ENCODE peak calls at places on chromosome 22, in eight cellular contexts. E, U, Z, W, R, X, I and T are unnamed samples.

GRCh38 chr22:46071451-46072029 is 78.8 kb upstream of the PPARA start:
- DNase-seq in E (peak), U (no peak), Z (peak), W (peak), R (no peak), X (peak), I (peak), T (peak)

GRCh38 chr22:48382197-48382596 is 1445.5 kb downstream of the BRD1 start:
- DNase-seq in E (peak), U (no peak), Z (peak), W (no peak), R (no peak), X (no peak), I (no peak), T (no peak)

GRCh38 chr22:47168900-47169800 is 406.7 kb downstream of the TBC1D22A start:
- DNase-seq in E (peak), U (no peak), Z (no peak), W (no peak), R (no peak), X (peak), I (peak), T (no peak)

GRCh38 chr22:19382240-19382639 is 49.3 kb downstream of the HIRA start:
- DNase-seq in E (peak), U (no peak), Z (no peak), W (no peak), R (no peak), X (no peak), I (no peak), T (no peak)

GRCh38 chr22:28813772-28814518 is 13.6 kb upstream of the XBP1 start:
- DNase-seq in E (no peak), U (no peak), Z (no peak), W (no peak), R (no peak), X (no peak), I (no peak), T (peak)

GRCh38 chr22:26579331-26579886 is 10.5 kb downstream of the TPST2 start:
- DNase-seq in E (no peak), U (no peak), Z (no peak), W (no peak), R (peak), X (no peak), I (no peak), T (no peak)

GRCh38 chr22:45318558-45319318 is 9.0 kb downstream of the FAM118A start:
- DNase-seq in E (no peak), U (no peak), Z (no peak), W (peak), R (peak), X (peak), I (no peak), T (no peak)

GRCh38 chr22:19843107-19843856 is 11.4 kb downstream of the GNB1L start:
- DNase-seq in E (no peak), U (no peak), Z (no peak), W (no peak), R (no peak), X (no peak), I (no peak), T (no peak)

GRCh38 chr22:46798366-46799057 is 36.1 kb downstream of the TBC1D22A start:
- DNase-seq in E (peak), U (no peak), Z (peak), W (no peak), R (peak), X (peak), I (peak), T (peak)

GRCh38 chr22:25081409-25081824 is 118.2 kb upstream of the CRYBB3 start:
- DNase-seq in E (no peak), U (no peak), Z (no peak), W (no peak), R (peak), X (no peak), I (peak), T (no peak)

GRCh38 chr22:47625531-47626427 is 863.3 kb downstream of the TBC1D22A start:
- DNase-seq in E (peak), U (no peak), Z (peak), W (no peak), R (no peak), X (no peak), I (no peak), T (no peak)

GRCh38 chr22:23826510-23827350 is 12.1 kb downstream of the DERL3 start:
- DNase-seq in E (no peak), U (peak), Z (no peak), W (no peak), R (no peak), X (peak), I (no peak), T (no peak)

GRCh38 chr22:20421507-20421874 is 16.1 kb downstream of the SCARF2 start:
- DNase-seq in E (no peak), U (no peak), Z (no peak), W (no peak), R (no peak), X (no peak), I (no peak), T (no peak)

GRCh38 chr22:25853501-25853900 is 111.5 kb downstream of the MYO18B start:
- DNase-seq in E (no peak), U (no peak), Z (no peak), W (no peak), R (no peak), X (no peak), I (no peak), T (no peak)

GRCh38 chr22:33116846-33117547 is 58.8 kb upstream of the SYN3 start:
- DNase-seq in E (no peak), U (no peak), Z (no peak), W (no peak), R (no peak), X (no peak), I (no peak), T (no peak)

GRCh38 chr22:47775686-47776085 is 1013.2 kb downstream of the TBC1D22A start:
- DNase-seq in E (no peak), U (no peak), Z (no peak), W (no peak), R (no peak), X (no peak), I (no peak), T (no peak)

GRCh38 chr22:24768537-24769374 is 5.8 kb downstream of the PIWIL3 start:
- DNase-seq in E (no peak), U (no peak), Z (peak), W (no peak), R (peak), X (peak), I (peak), T (peak)

GRCh38 chr22:21075516-21076138 is 29.9 kb downstream of the LRRC74B start:
- DNase-seq in E (no peak), U (no peak), Z (no peak), W (no peak), R (no peak), X (no peak), I (no peak), T (no peak)

GRCh38 chr22:19527321-19527721 is 3.1 kb upstream of the CLDN5 start:
- DNase-seq in E (no peak), U (no peak), Z (no peak), W (no peak), R (no peak), X (no peak), I (no peak), T (no peak)

GRCh38 chr22:46678785-46679700 is 58.9 kb downstream of the GRAMD4 start:
- DNase-seq in E (no peak), U (no peak), Z (no peak), W (no peak), R (no peak), X (no peak), I (no peak), T (no peak)

GRCh38 chr22:20490183-20490940 is 5.2 kb downstream of the KLHL22 start:
- DNase-seq in E (no peak), U (no peak), Z (no peak), W (no peak), R (no peak), X (no peak), I (no peak), T (no peak)

GRCh38 chr22:21448627-21449416 is 18.4 kb upstream of the TMEM191C start:
- DNase-seq in E (no peak), U (no peak), Z (peak), W (no peak), R (no peak), X (no peak), I (no peak), T (no peak)

GRCh38 chr22:48483764-48484528 is 1343.7 kb downstream of the BRD1 start:
- DNase-seq in E (peak), U (no peak), Z (peak), W (no peak), R (no peak), X (no peak), I (no peak), T (no peak)

GRCh38 chr22:47090591-47091240 is 328.3 kb downstream of the TBC1D22A start:
- DNase-seq in E (no peak), U (no peak), Z (peak), W (peak), R (no peak), X (peak), I (peak), T (no peak)

GRCh38 chr22:24200616-24201212 is 19.4 kb downstream of the SUSD2 start:
- DNase-seq in E (no peak), U (no peak), Z (no peak), W (peak), R (no peak), X (peak), I (no peak), T (no peak)

GRCh38 chr22:47275479-47276218 is 513.2 kb downstream of the TBC1D22A start:
- DNase-seq in E (no peak), U (no peak), Z (no peak), W (no peak), R (no peak), X (peak), I (peak), T (no peak)

GRCh38 chr22:44907765-44908737 is 101.8 kb downstream of the PHF21B start:
- DNase-seq in E (peak), U (no peak), Z (no peak), W (no peak), R (no peak), X (no peak), I (no peak), T (no peak)

DNA sequence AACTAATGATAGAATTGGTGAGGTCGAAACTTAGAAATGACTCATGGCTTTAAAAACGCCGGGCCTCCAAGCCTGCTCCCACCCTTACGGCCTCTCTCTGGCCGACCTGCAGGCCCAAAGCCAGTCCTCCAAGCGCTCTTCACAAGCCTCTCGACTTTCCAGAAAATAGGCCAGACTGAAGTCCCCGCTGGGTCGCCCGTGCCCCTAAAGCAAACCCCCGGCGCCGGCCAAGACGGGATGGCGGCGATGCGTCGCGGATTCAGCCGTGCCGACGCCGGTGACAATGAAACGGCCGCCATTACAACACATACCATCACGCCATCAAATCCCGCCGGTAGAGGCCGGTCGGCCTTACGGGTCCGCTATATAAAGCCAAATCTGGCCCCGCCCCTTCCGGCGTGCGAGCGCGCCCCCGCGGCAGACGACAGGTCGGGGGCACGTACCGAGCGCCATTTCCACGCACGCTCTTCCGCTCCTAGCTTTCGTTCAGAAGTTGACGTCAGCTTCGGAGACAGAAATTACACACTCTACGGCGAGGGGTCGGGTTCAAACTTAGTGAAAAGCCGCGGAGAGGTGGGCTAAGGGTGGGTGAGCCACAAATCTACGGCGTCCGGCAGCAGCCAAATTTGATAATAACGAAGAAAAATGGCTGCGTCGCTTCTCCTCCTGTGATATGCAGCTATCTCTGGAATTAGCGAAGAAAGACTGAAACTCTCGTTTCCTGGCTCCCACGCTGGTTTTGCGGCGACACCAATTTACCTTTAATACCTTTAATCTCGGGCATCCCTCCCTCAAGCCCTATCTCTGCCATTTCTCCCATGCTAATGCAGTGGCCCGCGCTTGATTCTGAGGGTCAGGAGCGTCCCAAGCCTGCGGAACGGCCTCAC is at the start of gene RPL3:
- DNase-seq in E (peak), U (peak), Z (peak), W (peak), R (peak), X (peak), I (peak), T (peak)
- TF ChIP-seq CTCF in E (no peak), U (peak), Z (peak), W (peak), R (no peak), X (peak), I (no peak), T (no peak)

GRCh38 chr22:17788023-17788330 is 13.7 kb upstream of the BID start:
- DNase-seq in E (no peak), U (no peak), Z (no peak), W (no peak), R (no peak), X (no peak), I (no peak), T (no peak)

GRCh38 chr22:17787159-17788022 is 13.1 kb upstream of the BID start:
- DNase-seq in E (no peak), U (no peak), Z (no peak), W (no peak), R (no peak), X (peak), I (no peak), T (peak)

GRCh38 chr22:17784776-17785175 is 10.5 kb upstream of the BID start:
- DNase-seq in E (no peak), U (no peak), Z (no peak), W (no peak), R (no peak), X (no peak), I (no peak), T (no peak)

GRCh38 chr22:17785185-17786184 is 11.2 kb upstream of the BID start:
- DNase-seq in E (no peak), U (no peak), Z (no peak), W (no peak), R (peak), X (no peak), I (peak), T (peak)

DNA sequence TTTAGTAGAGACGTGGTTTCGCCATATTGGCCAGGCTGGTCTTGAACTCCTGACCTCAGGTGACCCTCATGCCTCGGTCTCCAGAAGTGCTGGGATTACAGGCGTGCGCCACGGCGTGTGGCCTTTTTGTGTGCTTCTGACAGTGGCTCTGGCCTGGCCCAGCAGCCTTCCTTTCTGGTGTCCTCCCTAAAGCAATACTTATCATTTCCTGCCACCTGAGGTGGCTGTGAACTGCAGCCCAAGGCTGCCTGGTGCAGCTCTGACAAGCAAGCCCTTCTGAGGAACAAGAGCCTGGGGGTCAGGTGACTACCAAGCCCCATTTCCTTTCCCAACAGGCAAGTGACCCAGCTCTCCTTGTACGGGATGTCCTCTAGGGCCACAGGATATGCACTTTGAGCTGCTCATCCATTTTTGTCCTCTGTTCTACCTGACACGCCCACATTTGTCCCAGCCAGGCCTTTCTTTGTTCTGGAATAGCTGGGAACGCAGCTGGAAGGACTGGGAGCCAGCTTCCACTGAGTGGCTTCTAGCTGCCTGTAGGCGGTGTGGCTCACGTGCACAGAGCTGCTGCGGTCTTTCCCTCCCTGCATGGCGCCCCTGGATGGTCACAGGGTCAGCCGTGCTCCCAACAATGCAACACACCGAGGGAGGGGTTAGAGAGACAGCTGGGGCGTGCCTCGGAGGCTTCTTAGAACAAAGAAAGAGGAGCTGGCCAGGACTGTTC is 12.3 kb upstream of the BID start:
- DNase-seq in E (no peak), U (no peak), Z (no peak), W (no peak), R (no peak), X (peak), I (peak), T (peak)
- TF ChIP-seq CTCF in E (no peak), U (no peak), Z (no peak), W (no peak), R (no peak), X (no peak), I (no peak), T (no peak)

DNA sequence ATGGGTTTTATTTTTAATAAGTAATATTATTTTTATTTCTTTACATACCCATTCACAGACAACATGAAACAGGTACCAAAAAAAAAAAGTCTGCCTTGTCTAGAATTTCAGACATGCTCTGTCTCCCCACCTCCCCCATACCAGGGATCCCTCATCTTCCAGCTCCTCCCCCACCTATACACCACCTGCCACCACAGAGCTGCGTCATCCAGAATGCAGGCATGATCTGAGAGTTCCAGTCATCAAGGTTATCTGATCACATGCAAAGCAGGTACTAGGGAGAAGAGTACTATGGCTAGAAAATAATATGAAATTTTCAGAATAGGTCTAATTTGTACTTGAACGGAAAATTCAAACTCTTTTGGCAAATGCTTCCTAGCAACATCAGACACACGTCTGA is 169.8 kb downstream of the EFCAB6 start:
- DNase-seq in E (no peak), U (no peak), Z (peak), W (no peak), R (no peak), X (no peak), I (no peak), T (no peak)
- TF ChIP-seq CTCF in E (no peak), U (no peak), Z (no peak), W (no peak), R (no peak), X (no peak), I (no peak), T (no peak)

GRCh38 chr22:37640591-37641250 is 1.3 kb downstream of the SH3BP1 start:
- DNase-seq in E (no peak), U (no peak), Z (no peak), W (no peak), R (no peak), X (no peak), I (no peak), T (no peak)

GRCh38 chr22:37641251-37641949 is 1.9 kb downstream of the SH3BP1 start:
- DNase-seq in E (no peak), U (no peak), Z (no peak), W (no peak), R (no peak), X (no peak), I (no peak), T (no peak)

GRCh38 chr22:37638351-37639069 is 959 bp upstream of the SH3BP1 start:
- DNase-seq in E (no peak), U (no peak), Z (no peak), W (no peak), R (no peak), X (no peak), I (peak), T (no peak)

GRCh38 chr22:37639771-37640590 is 512 bp downstream of the SH3BP1 start:
- DNase-seq in E (no peak), U (no peak), Z (no peak), W (no peak), R (no peak), X (no peak), I (peak), T (no peak)

GRCh38 chr22:37639070-37639760 is at the start of gene SH3BP1:
- DNase-seq in E (no peak), U (no peak), Z (no peak), W (no peak), R (peak), X (peak), I (peak), T (no peak)
- TF ChIP-seq CTCF in E (no peak), U (no peak), Z (no peak), W (no peak), R (no peak), X (no peak), I (no peak), T (no peak)

DNA sequence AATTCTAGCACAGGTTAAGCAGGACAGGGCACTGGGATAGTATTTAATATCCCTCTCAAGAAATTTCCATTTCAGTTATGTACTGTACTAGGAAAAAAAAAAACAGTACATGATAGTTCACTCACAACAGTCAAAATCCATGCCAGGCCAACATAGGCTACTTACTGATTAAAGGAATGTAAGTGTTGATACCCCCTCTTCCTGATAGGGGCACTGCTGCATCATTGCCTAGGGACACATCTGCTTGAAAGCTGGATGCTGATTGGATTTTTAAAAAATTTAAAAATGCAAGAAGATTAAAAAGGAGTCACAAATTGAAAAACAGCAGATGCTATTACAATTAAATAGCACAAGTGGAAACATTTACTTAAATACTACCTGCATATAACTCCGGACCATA is 43.4 kb downstream of the APOL5 start:
- DNase-seq in E (no peak), U (no peak), Z (no peak), W (no peak), R (no peak), X (no peak), I (no peak), T (no peak)
- TF ChIP-seq CTCF in E (no peak), U (peak), Z (peak), W (peak), R (no peak), X (peak), I (peak), T (peak)

DNA sequence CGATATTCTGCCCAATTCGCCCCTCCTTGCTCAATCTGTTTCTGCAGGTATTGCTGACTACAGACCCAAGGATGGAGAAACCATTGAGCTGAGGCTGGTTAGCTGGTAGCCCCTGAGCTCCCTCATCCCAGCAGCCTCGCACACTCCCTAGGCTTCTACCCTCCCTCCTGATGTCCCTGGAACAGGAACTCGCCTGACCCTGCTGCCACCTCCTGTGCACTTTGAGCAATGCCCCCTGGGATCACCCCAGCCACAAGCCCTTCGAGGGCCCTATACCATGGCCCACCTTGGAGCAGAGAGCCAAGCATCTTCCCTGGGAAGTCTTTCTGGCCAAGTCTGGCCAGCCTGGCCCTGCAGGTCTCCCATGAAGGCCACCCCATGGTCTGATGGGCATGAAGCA is 9.2 kb upstream of the SLC35E4 start:
- DNase-seq in E (no peak), U (no peak), Z (no peak), W (no peak), R (no peak), X (no peak), I (no peak), T (no peak)
- TF ChIP-seq CTCF in E (no peak), U (no peak), Z (no peak), W (no peak), R (no peak), X (no peak), I (no peak), T (no peak)

GRCh38 chr22:22469527-22469926 is 39.0 kb downstream of the ZNF280B start:
- DNase-seq in E (no peak), U (no peak), Z (no peak), W (no peak), R (no peak), X (no peak), I (no peak), T (no peak)
- TF ChIP-seq CTCF in E (no peak), U (no peak), Z (no peak), W (no peak), R (no peak), X (no peak), I (no peak), T (no peak)